ENCODE peak calls at places on chromosomes 5 and 9, in five cellular contexts. I is HCT116, T is SK-N-SH, W is K562, P is HepG2. E is an unnamed sample.

GRCh38 chr5:159469496-159470370 is 139.4 kb upstream of the IL12B start:
- DNase-seq in I (no peak), T (no peak), W (no peak), P (no peak), E (no peak)

GRCh38 chr9:21835111-21835510 is 32.7 kb downstream of the MTAP start:
- DNase-seq in I (no peak), T (no peak), W (no peak), P (no peak), E (no peak)

GRCh38 chr5:141597394-141597793 is 21.4 kb downstream of the DIAPH1 start:
- DNase-seq in I (no peak), T (no peak), W (no peak), P (no peak), E (no peak)

GRCh38 chr5:34547300-34548085 is 108.6 kb upstream of the RAI14 start:
- DNase-seq in I (no peak), T (no peak), W (no peak), P (no peak), E (no peak)

GRCh38 chr5:56011835-56012234 is 17.1 kb upstream of the IL6ST start:
- DNase-seq in I (no peak), T (no peak), W (no peak), P (no peak), E (no peak)

GRCh38 chr5:146520731-146521130 is 4.7 kb upstream of the GPR151 start:
- DNase-seq in I (peak), T (no peak), W (no peak), P (peak), E (no peak)

GRCh38 chr9:129761293-129761900 is 8.6 kb upstream of the PTGES start:
- DNase-seq in I (no peak), T (no peak), W (no peak), P (no peak), E (no peak)

GRCh38 chr5:66582499-66582898 is 13.7 kb upstream of the MAST4 start:
- DNase-seq in I (no peak), T (no peak), W (no peak), P (no peak), E (no peak)

GRCh38 chr5:38853753-38854470 is 8.1 kb downstream of the OSMR start:
- DNase-seq in I (peak), T (no peak), W (no peak), P (no peak), E (no peak)

GRCh38 chr9:133058550-133059320 is 3.0 kb upstream of the CEL start:
- DNase-seq in I (no peak), T (no peak), W (no peak), P (no peak), E (peak)

GRCh38 chr9:115250646-115251045 is 132.7 kb upstream of the TNC start:
- DNase-seq in I (no peak), T (no peak), W (no peak), P (no peak), E (no peak)
- TF ChIP-seq ZBTB33 in I (no peak), T (peak), W (no peak), P (no peak), E (no peak)

DNA sequence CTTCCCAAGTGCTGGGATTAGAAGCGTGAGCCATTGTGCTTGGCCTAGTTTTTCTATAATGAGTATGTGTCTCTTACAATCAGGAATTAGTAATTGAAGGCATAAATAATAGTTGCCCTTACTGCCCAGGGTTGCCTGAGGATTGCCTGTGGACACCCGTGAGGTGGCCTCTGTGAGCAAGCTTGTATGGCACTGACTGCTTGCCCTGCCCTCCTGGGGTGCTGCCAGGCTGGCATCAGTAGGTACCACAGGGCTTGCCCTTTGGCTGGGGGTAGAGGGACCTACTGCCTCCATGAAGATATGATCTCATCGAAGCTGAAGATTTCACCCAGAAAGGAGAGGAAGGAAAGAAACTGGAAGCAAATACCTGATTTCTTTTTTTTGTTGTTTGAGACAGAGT is 23.8 kb upstream of the PHF19 start:
- DNase-seq in I (no peak), T (no peak), W (no peak), P (no peak), E (no peak)
- TF ChIP-seq ZBTB33 in I (no peak), T (no peak), W (no peak), P (no peak), E (no peak)

GRCh38 chr9:88075966-88076285 is 62.3 kb downstream of the SPATA31C2 start:
- DNase-seq in I (no peak), T (no peak), W (no peak), P (no peak), E (no peak)
- TF ChIP-seq ZBTB33 in I (no peak), T (no peak), W (no peak), P (no peak), E (no peak)

GRCh38 chr9:114303977-114304376 is 18.9 kb upstream of the ORM1 start:
- DNase-seq in I (no peak), T (no peak), W (no peak), P (no peak), E (no peak)
- TF ChIP-seq ZBTB33 in I (no peak), T (no peak), W (no peak), P (no peak), E (no peak)

GRCh38 chr9:122116040-122116439 is 22.9 kb upstream of the TTLL11 start:
- DNase-seq in I (no peak), T (no peak), W (no peak), P (no peak), E (no peak)

GRCh38 chr9:122112238-122112637 is 19.1 kb upstream of the TTLL11 start:
- DNase-seq in I (no peak), T (no peak), W (no peak), P (no peak), E (no peak)

GRCh38 chr9:122111413-122112085 is 18.4 kb upstream of the TTLL11 start:
- DNase-seq in I (no peak), T (peak), W (no peak), P (no peak), E (no peak)

GRCh38 chr9:122115176-122116035 is 22.3 kb upstream of the TTLL11 start:
- DNase-seq in I (no peak), T (no peak), W (no peak), P (no peak), E (no peak)

GRCh38 chr9:122113574-122113973 is 20.5 kb upstream of the TTLL11 start:
- DNase-seq in I (no peak), T (peak), W (no peak), P (no peak), E (no peak)
- TF ChIP-seq ZBTB33 in I (no peak), T (no peak), W (no peak), P (no peak), E (no peak)

DNA sequence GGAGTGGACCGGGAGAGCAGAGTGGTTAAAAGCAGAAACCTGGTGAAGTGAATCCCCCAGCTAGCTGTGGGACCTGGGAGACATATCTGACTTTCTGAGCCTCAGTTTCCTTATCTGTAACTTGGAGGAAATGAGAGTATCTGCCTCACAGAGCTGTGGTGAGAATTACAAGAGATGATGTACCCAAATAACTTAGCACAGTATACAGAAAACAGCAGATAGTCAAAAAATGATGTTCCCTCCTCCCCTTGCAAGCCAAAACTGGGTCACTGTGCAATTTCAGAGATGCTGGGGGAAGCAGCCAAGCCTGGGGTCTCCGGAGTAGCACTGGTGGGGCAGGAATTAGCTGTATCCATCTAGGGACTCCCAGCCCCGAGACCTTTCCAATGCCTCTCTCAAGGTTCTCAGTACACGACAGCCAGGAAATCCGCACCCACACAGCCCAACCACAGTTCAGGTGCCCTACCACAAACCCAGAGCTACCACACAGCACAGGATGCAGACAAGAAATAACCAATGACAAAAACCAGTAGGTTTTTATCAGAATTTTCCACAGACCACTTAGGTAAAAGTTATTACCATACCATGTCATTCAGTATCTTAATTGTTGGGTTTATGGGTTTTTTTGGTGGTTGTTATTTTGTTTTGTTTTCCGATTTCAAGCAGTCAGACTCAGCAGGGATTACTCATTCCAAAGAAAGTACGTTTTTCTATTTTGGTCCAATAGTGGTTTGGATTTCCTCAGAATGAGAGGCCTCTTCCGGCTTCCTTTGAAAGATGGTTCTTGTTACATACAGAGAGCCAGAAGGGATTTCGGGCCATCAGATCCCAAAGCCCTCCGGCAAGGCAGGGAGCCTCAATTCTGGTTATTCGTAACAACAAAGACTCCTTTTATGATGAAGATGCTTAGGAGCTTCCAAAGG is 4.9 kb upstream of the HRH2 start:
- DNase-seq in I (no peak), T (no peak), W (no peak), P (no peak), E (no peak)
- TF ChIP-seq ZBTB33 in I (no peak), T (no peak), W (no peak), P (no peak), E (no peak)

DNA sequence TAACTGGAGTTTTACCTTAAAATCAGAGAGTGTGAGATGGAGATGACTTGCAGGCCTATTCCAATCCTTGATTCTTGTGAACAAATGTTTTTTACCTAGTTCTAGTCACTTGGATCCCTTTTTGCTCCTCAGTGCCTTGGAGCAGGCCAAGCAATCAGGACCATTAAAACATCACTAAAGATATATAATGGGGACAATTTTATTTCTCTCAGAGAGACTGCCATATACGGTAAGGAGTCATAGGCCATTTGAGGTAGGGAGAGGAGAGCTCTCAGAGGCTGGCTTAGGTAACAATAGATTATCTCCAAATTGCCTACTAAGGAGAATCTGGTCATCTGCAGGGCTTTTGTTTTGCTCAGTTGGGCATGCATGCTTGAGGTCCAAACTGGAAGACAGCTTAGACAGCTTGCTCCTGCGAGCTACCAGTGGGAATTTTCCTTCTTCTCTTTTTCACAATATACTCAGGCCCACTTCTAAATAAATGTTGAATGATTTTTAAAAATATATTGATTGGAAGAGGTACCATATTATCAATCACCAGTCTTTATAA is 44.0 kb downstream of the FREM1 start:
- DNase-seq in I (no peak), T (no peak), W (no peak), P (no peak), E (no peak)
- TF ChIP-seq ZBTB33 in I (no peak), T (no peak), W (no peak), P (no peak), E (no peak)

GRCh38 chr9:3008091-3008490 is 164.2 kb upstream of the PUM3 start:
- DNase-seq in I (no peak), T (no peak), W (no peak), P (peak), E (no peak)

GRCh38 chr9:3004572-3004971 is 160.7 kb upstream of the PUM3 start:
- DNase-seq in I (no peak), T (no peak), W (no peak), P (no peak), E (no peak)

GRCh38 chr9:3012245-3012644 is 168.3 kb upstream of the PUM3 start:
- DNase-seq in I (no peak), T (no peak), W (no peak), P (no peak), E (no peak)

GRCh38 chr9:3006917-3007316 is 163.0 kb upstream of the PUM3 start:
- DNase-seq in I (no peak), T (no peak), W (no peak), P (no peak), E (no peak)

GRCh38 chr9:3007331-3007730 is 163.4 kb upstream of the PUM3 start:
- DNase-seq in I (no peak), T (no peak), W (no peak), P (no peak), E (no peak)
- TF ChIP-seq ZBTB33 in I (no peak), T (no peak), W (no peak), P (no peak), E (no peak)

E was measured in GM12878.